ENCODE peak calls at places on chromosomes 13 and 19, in six cellular contexts. J is IMR-90, Y is H1, K is mesenchymal stem cell, S is neuronal stem cell, N is trophoblast cell. U is an unnamed sample.

GRCh38 chr13:21402586-21403307 is 56.4 kb downstream of the ZDHHC20 start:
- DNase-seq in J (peak; percentile 71), Y (no peak), K (peak; percentile 51), S (no peak), N (no peak), U (no peak)

GRCh38 chr13:20136781-20137703 is 23.8 kb downstream of the GJA3 start:
- DNase-seq in J (no peak), Y (peak; percentile 85), K (no peak), S (no peak), N (peak; percentile 55), U (peak; percentile 78)

GRCh38 chr13:114035583-114036501 is 62.0 kb upstream of the C13orf46 start:
- DNase-seq in J (peak; percentile 35), Y (no peak), K (no peak), S (no peak), N (peak; percentile 27), U (no peak)

GRCh38 chr19:51479531-51480331 is 1.4 kb downstream of the CEACAM18 start:
- DNase-seq in J (no peak), Y (no peak), K (no peak), S (no peak), N (no peak), U (no peak)

GRCh38 chr19:10334340-10335148 is 1.2 kb upstream of the RAVER1 start:
- DNase-seq in J (peak; percentile 93), Y (peak; percentile 99), K (peak; percentile 97), S (peak; percentile 88), N (peak; percentile 99), U (peak; percentile 95)

GRCh38 chr13:26557393-26558073 is at the start of gene WASF3:
- DNase-seq in J (peak; percentile 90), Y (peak; percentile 95), K (peak; percentile 93), S (peak; percentile 95), N (peak; percentile 85), U (peak; percentile 97)

GRCh38 chr13:107866666-107867623 is 348.4 kb downstream of the LIG4 start:
- DNase-seq in J (peak; percentile 66), Y (peak; percentile 63), K (peak; percentile 68), S (peak; percentile 33), N (no peak), U (peak; percentile 43)

GRCh38 chr13:98927954-98928927 is 49.6 kb downstream of the DOCK9 start:
- DNase-seq in J (peak; percentile 58), Y (no peak), K (no peak), S (no peak), N (peak; percentile 91), U (no peak)

GRCh38 chr13:112648966-112649690 is 40.7 kb upstream of the ATP11A start:
- DNase-seq in J (no peak), Y (no peak), K (no peak), S (no peak), N (no peak), U (no peak)

GRCh38 chr19:2027361-2027760 is 11.8 kb upstream of the BTBD2 start:
- DNase-seq in J (peak; percentile 69), Y (no peak), K (peak; percentile 29), S (no peak), N (no peak), U (no peak)

GRCh38 chr13:29479716-29480492 is 115.6 kb downstream of the SLC7A1 start:
- DNase-seq in J (no peak), Y (no peak), K (no peak), S (no peak), N (peak; percentile 39), U (no peak)

GRCh38 chr19:40228863-40229262 is 2.4 kb upstream of the CCNP start:
- DNase-seq in J (no peak), Y (no peak), K (no peak), S (no peak), N (peak; percentile 59), U (no peak)

GRCh38 chr19:52248256-52248655 is 21.1 kb upstream of the ZNF766 start:
- DNase-seq in J (peak; percentile 33), Y (peak; percentile 56), K (peak; percentile 36), S (no peak), N (peak; percentile 72), U (peak; percentile 62)

GRCh38 chr13:99055286-99056073 is 77.6 kb upstream of the DOCK9 start:
- DNase-seq in J (no peak), Y (no peak), K (no peak), S (no peak), N (no peak), U (peak; percentile 37)

GRCh38 chr19:18591735-18592385 is 3.3 kb downstream of the REX1BD start:
- DNase-seq in J (no peak), Y (no peak), K (no peak), S (no peak), N (no peak), U (no peak)

GRCh38 chr19:18590273-18591272 is 2.0 kb downstream of the REX1BD start:
- DNase-seq in J (peak; percentile 57), Y (peak; percentile 94), K (peak; percentile 89), S (peak; percentile 93), N (peak; percentile 39), U (peak; percentile 98)

GRCh38 chr19:18594096-18594823 is 5.7 kb downstream of the REX1BD start:
- DNase-seq in J (peak; percentile 76), Y (peak; percentile 90), K (peak; percentile 81), S (peak; percentile 82), N (peak; percentile 80), U (peak; percentile 83)

GRCh38 chr19:18594824-18595373 is 6.3 kb downstream of the REX1BD start:
- DNase-seq in J (no peak), Y (peak; percentile 58), K (no peak), S (no peak), N (no peak), U (no peak)

GRCh38 chr19:18593367-18594095 is 4.9 kb downstream of the REX1BD start:
- DNase-seq in J (no peak), Y (no peak), K (no peak), S (no peak), N (no peak), U (peak; percentile 78)
- H2AK5ac ChIP-seq in J (peak overlapping the region; percentile 4), Y (no peak overlapping the region), K (no peak overlapping the region), S (peak overlapping the region; percentile 89), N (no peak overlapping the region), U (no peak overlapping the region)

GRCh38 chr13:50195045-50195444 is 179.8 kb downstream of the KCNRG start:
- DNase-seq in J (no peak), Y (no peak), K (no peak), S (no peak), N (no peak), U (no peak)

GRCh38 chr13:50192272-50192813 is 177.1 kb downstream of the KCNRG start:
- DNase-seq in J (no peak), Y (no peak), K (no peak), S (no peak), N (no peak), U (no peak)

GRCh38 chr13:50198508-50198907 is 183.3 kb downstream of the KCNRG start:
- DNase-seq in J (peak; percentile 20), Y (no peak), K (no peak), S (no peak), N (no peak), U (no peak)

GRCh38 chr13:50197705-50198104 is 182.5 kb downstream of the KCNRG start:
- DNase-seq in J (peak; percentile 12), Y (no peak), K (no peak), S (no peak), N (no peak), U (no peak)

GRCh38 chr13:50196118-50196517 is 180.9 kb downstream of the KCNRG start:
- DNase-seq in J (no peak), Y (no peak), K (no peak), S (no peak), N (no peak), U (no peak)
- H4K91ac ChIP-seq in J (no peak overlapping the region), Y (no peak overlapping the region), K (no peak overlapping the region), S (no peak overlapping the region), N (no peak overlapping the region), U (no peak overlapping the region)

GRCh38 chr13:22877421-22877820 is 303.4 kb upstream of the SGCG start:
- DNase-seq in J (no peak), Y (no peak), K (no peak), S (no peak), N (no peak), U (no peak)

GRCh38 chr13:22883262-22883840 is 297.4 kb upstream of the SGCG start:
- DNase-seq in J (no peak), Y (no peak), K (no peak), S (no peak), N (no peak), U (no peak)

GRCh38 chr13:22883961-22884360 is 296.8 kb upstream of the SGCG start:
- DNase-seq in J (no peak), Y (no peak), K (no peak), S (no peak), N (peak; percentile 5), U (peak; percentile 55)

DNA sequence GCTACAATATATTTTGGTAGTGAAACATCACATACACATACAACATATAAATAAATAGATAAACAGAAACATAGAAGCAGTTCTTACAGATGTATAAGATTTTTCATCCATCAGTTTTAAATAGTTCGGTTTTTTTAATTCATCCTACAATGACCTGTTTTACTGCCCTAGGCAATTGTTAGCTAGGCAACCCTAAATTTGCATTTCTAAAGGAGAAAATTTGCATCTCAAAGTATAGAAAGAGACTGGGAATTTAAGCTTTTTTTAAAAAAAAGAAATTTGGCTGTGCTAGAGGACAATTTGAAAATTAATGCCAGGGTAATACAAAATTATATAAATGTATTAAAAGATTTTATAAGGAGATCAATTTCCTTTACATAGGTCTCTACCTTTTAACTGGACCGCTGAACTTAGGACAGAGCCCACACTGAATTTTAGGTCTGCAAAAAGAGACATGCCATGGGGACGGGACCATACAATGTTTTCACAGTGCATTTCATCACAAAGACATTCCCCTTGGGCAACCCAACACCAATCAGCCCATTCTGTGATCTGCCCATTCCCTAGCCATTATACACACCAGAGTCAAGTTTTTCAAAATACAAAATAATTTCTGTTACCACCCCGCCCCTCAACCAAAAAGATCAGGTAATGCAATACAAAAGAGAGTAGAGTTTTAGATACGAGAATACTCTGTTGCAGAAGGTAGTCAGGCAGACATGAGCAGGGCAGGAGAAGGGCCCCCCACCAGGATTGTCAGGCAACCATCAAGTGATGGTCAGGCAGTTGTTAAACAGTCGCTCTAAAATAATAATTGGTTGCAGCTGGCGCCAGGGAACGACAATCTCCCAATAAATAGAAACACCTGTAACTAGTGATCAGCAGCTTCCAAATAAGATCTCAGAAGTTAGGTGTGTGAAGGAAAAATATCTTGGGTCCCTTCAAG is 299.8 kb upstream of the SGCG start:
- DNase-seq in J (no peak), Y (no peak), K (no peak), S (no peak), N (no peak), U (peak; percentile 57)
- H2BK120ac ChIP-seq in J (no peak overlapping the region), Y (peak overlapping the region; percentile 78), K (no peak overlapping the region), S (no peak overlapping the region), N (no peak overlapping the region), U (peak overlapping the region; percentile 77)

GRCh38 chr19:6514926-6515325 is 12.8 kb upstream of the TUBB4A start:
- DNase-seq in J (no peak), Y (no peak), K (no peak), S (no peak), N (no peak), U (no peak)

GRCh38 chr19:6516018-6516658 is 14.0 kb upstream of the TUBB4A start:
- DNase-seq in J (peak; percentile 72), Y (peak; percentile 95), K (peak; percentile 91), S (peak; percentile 94), N (peak; percentile 87), U (peak; percentile 99)

GRCh38 chr19:6509118-6509971 is 7.2 kb upstream of the TUBB4A start:
- DNase-seq in J (no peak), Y (no peak), K (no peak), S (no peak), N (no peak), U (no peak)

DNA sequence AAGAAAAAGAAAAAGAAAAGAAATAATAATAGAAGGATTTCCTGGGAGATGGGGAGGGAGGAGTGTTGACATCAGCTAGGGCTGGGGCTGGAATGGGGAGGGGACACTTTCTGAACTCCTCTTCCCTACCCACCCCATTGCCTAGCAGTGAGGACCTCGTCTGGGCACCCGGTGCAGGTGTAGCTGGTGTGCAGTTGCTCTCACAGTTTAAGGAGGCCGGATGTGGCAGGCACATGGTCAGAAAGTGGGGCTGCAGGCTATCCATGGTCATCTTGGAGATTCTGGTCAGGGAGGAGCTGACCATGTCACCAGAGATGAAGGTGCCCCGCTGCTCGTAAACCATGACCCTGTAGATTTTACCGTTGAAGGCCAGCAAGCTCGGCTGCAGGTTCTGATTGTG is 8.5 kb upstream of the TUBB4A start:
- DNase-seq in J (no peak), Y (no peak), K (no peak), S (no peak), N (no peak), U (no peak)
- H2AK5ac ChIP-seq in J (no peak overlapping the region), Y (no peak overlapping the region), K (no peak overlapping the region), S (no peak overlapping the region), N (no peak overlapping the region), U (no peak overlapping the region)